ENCODE peak calls at places on chromosomes 13 and 19, in four cellular contexts. G is mucosa of gallbladder, L is NCI-H2081, T is cardiac muscle cell. M is an unnamed sample.
A peak's percentile ranks its signal among the peaks of the same experiment; 100 is the strongest.

GRCh38 chr13:113548171-113548641 is 36.3 kb upstream of the TFDP1 start:
- DNase-seq in G (no peak), L (no peak), T (peak; percentile 40), M (no peak)

GRCh38 chr13:25276748-25277147 is 10.5 kb downstream of the MTMR6 start:
- DNase-seq in G (no peak), L (no peak), T (no peak), M (peak; percentile 29)

GRCh38 chr19:35522745-35523327 is 5.3 kb downstream of the SBSN start:
- DNase-seq in G (no peak), L (no peak), T (no peak), M (no peak)

GRCh38 chr13:77868717-77869116 is 49.9 kb downstream of the EDNRB start:
- DNase-seq in G (no peak), L (no peak), T (no peak), M (no peak)

GRCh38 chr13:71320452-71320851 is 546.6 kb downstream of the DACH1 start:
- DNase-seq in G (no peak), L (peak; percentile 18), T (peak; percentile 53), M (peak; percentile 5)

GRCh38 chr13:76438050-76438449 is 448.2 kb downstream of the KCTD12 start:
- DNase-seq in G (no peak), L (no peak), T (no peak), M (no peak)

GRCh38 chr13:99265823-99266426 is 7.7 kb upstream of the GPR18 start:
- DNase-seq in G (no peak), L (peak; percentile 60), T (peak; percentile 68), M (peak; percentile 33)

GRCh38 chr13:78398743-78399410 is 204.5 kb downstream of the POU4F1 start:
- DNase-seq in G (no peak), L (no peak), T (no peak), M (no peak)

GRCh38 chr13:90445179-90445578 is 902.3 kb upstream of the MIR17HG start:
- DNase-seq in G (no peak), L (no peak), T (peak; percentile 95), M (peak; percentile 70)

GRCh38 chr13:36819811-36820140 is 754 bp downstream of the RFXAP start:
- DNase-seq in G (no peak), L (peak; percentile 25), T (peak; percentile 33), M (peak; percentile 28)

GRCh38 chr13:114033541-114034315 is 59.9 kb upstream of the C13orf46 start:
- DNase-seq in G (no peak), L (no peak), T (no peak), M (no peak)

GRCh38 chr19:51251453-51251790 is 542 bp downstream of the SIGLECL1 start:
- DNase-seq in G (no peak), L (no peak), T (no peak), M (no peak)

GRCh38 chr19:5001547-5002131 is 32.7 kb downstream of the KDM4B start:
- DNase-seq in G (no peak), L (peak; percentile 12), T (peak; percentile 72), M (peak; percentile 71)

GRCh38 chr13:75481176-75482069 is 546 bp downstream of the TBC1D4 start:
- DNase-seq in G (no peak), L (peak; percentile 34), T (peak; percentile 33), M (peak; percentile 55)

GRCh38 chr13:94454906-94455305 is 24.6 kb downstream of the DCT start:
- DNase-seq in G (no peak), L (no peak), T (no peak), M (no peak)

GRCh38 chr13:102597029-102598015 is 536 bp downstream of the TPP2 start:
- DNase-seq in G (no peak), L (no peak), T (peak; percentile 31), M (peak; percentile 22)

GRCh38 chr13:48165063-48165462 is 67.9 kb upstream of the ITM2B start:
- DNase-seq in G (no peak), L (no peak), T (no peak), M (no peak)

GRCh38 chr13:75255159-75255558 is 226.8 kb downstream of the TBC1D4 start:
- DNase-seq in G (no peak), L (no peak), T (no peak), M (no peak)

GRCh38 chr19:41330946-41331678 is 21.1 kb downstream of the CCDC97 start:
- DNase-seq in G (no peak), L (no peak), T (no peak), M (no peak)